ENCODE peak calls at places on chromosomes 1 and 21, in seven cellular contexts. W is activated CD8-positive, alpha-beta memory T cell treated with anti-CD3 and anti-CD28 coated beads for 1 hour; I is activated T-helper 1 cell treated with anti-CD3 and anti-CD28 coated beads, Interleukin-12 subunit alpha, Interleukin-12 subunit beta, Interleukin-2, Interleukin-4 antibody, amounts not matched to agents 30 ng/mL and 10 ng/mL and 1 ng/mL, durations not matched to agents 14 hours and 24 hours and 36 hours; V is endothelial cell of umbilical vein; G is uterus; H is AG20443; U is GM12891. K is an unnamed sample.

GRCh38 chr1:115084902-115085505 is 4.3 kb downstream of the TSPAN2 start:
- DNase-seq in H (no peak), W (no peak), I (no peak), U (no peak), V (peak; percentile 81), G (peak; percentile 69), K (no peak)

GRCh38 chr1:66313446-66313845 is 220.5 kb upstream of the SGIP1 start:
- DNase-seq in H (no peak), W (no peak), I (no peak), G (no peak), V (no peak), U (no peak), K (no peak)

GRCh38 chr1:37556712-37557196 is at the start of gene DNALI1:
- DNase-seq in H (peak; percentile 94), V (peak; percentile 93), W (no peak), U (peak; percentile 27), I (peak; percentile 28), G (peak; percentile 89), K (no peak)

GRCh38 chr1:6969106-6969505 is 183.9 kb downstream of the CAMTA1 start:
- DNase-seq in I (no peak), H (no peak), W (no peak), G (no peak), U (no peak), V (no peak), K (no peak)

GRCh38 chr1:158654570-158654969 is 31.9 kb downstream of the SPTA1 start:
- DNase-seq in I (no peak), H (no peak), U (no peak), V (peak; percentile 70), G (no peak), W (no peak), K (no peak)

GRCh38 chr21:39164523-39164922 is 18.7 kb downstream of the PSMG1 start:
- DNase-seq in H (no peak), I (no peak), V (no peak), W (no peak), G (no peak), U (no peak), K (no peak)

GRCh38 chr21:17436626-17437111 is 76.2 kb upstream of the CXADR start:
- DNase-seq in W (no peak), I (no peak), G (no peak), H (no peak), U (no peak), V (no peak), K (no peak)

GRCh38 chr1:171243878-171244277 is 4.4 kb upstream of the FMO1 start:
- DNase-seq in W (no peak), U (no peak), H (no peak), I (no peak), V (no peak), G (no peak), K (no peak)

GRCh38 chr1:207885129-207886032 is 25.5 kb downstream of the CD34 start:
- DNase-seq in U (peak; percentile 54), G (peak; percentile 90), V (peak; percentile 94), H (peak; percentile 89), W (peak; percentile 31), I (peak; percentile 53), K (peak; percentile 58)